ENCODE peak calls at places on chromosomes 4 and X, in five cellular contexts. V is effector CD4-positive, alpha-beta T cell; U is NAMALWA; X is LHCN-M2; J is nephron progenitor cell. N is an unnamed sample.

GRCh38 chrX:114390251-114390796 is 193.6 kb upstream of the HTR2C start:
- DNase-seq in V (no peak), U (no peak), X (no peak), J (no peak), N (no peak)

GRCh38 chrX:24594531-24594930 is 52.6 kb downstream of the PCYT1B start:
- DNase-seq in V (no peak), U (no peak), X (no peak), J (no peak), N (no peak)

GRCh38 chrX:51955200-51955599 is 61.8 kb downstream of the MAGED1 start:
- DNase-seq in V (no peak), U (no peak), X (peak), J (no peak), N (no peak)

GRCh38 chrX:80550722-80551121 is 130.5 kb downstream of the TENT5D start:
- DNase-seq in V (no peak), U (peak), X (peak), J (no peak), N (no peak)

GRCh38 chr4:24607338-24607737 is 23.0 kb upstream of the DHX15 start:
- DNase-seq in V (no peak), U (no peak), X (no peak), J (no peak), N (no peak)

GRCh38 chrX:40107291-40108083 is 9.7 kb upstream of the BCOR start:
- DNase-seq in V (no peak), U (no peak), X (no peak), J (peak), N (no peak)

GRCh38 chrX:45360571-45360970 is 159.9 kb upstream of the DIPK2B start:
- DNase-seq in V (no peak), U (no peak), X (no peak), J (no peak), N (no peak)

GRCh38 chr4:139453371-139454110 is 380 bp upstream of the RAB33B start:
- DNase-seq in V (peak), U (peak), X (peak), J (peak), N (peak)

GRCh38 chr4:1644906-1645657 is 39.0 kb downstream of the FAM53A start:
- DNase-seq in V (no peak), U (no peak), X (no peak), J (peak), N (no peak)

GRCh38 chr4:33184684-33185083 is 2464.5 kb downstream of the PCDH7 start:
- DNase-seq in V (no peak), U (no peak), X (no peak), J (no peak), N (no peak)

GRCh38 chr4:7902101-7902553 is 37.5 kb downstream of the AFAP1 start:
- DNase-seq in V (no peak), U (no peak), X (no peak), J (no peak), N (no peak)

GRCh38 chr4:2500547-2500946 is 31.6 kb downstream of the RNF4 start:
- DNase-seq in V (no peak), U (no peak), X (peak), J (no peak), N (no peak)

GRCh38 chr4:145044341-145044740 is 53.7 kb downstream of the ANAPC10 start:
- DNase-seq in V (no peak), U (no peak), X (peak), J (no peak), N (no peak)

GRCh38 chrX:153687121-153688039 is at the start of gene SLC6A8:
- DNase-seq in V (no peak), U (peak), X (peak), J (peak), N (no peak)

GRCh38 chrX:21747523-21747922 is 10.4 kb downstream of the SMPX start:
- DNase-seq in V (no peak), U (no peak), X (no peak), J (no peak), N (no peak)

GRCh38 chr4:80182237-80182866 is 15.0 kb upstream of the PRDM8 start:
- DNase-seq in V (no peak), U (no peak), X (peak), J (no peak), N (no peak)

N was measured in AG04449.